ENCODE peak calls at places on chromosomes 6 and 20, in six cellular contexts. One of them, this sample, is unnamed.

GRCh38 chr6:23874985-23875384 is 251.0 kb upstream of the NRSN1 start:
- DNase-seq in heart left ventricle: no peak
- DNase-seq in stomach: no peak
- DNase-seq in adrenal gland: no peak
- DNase-seq in ovary: no peak
- DNase-seq in prostate gland: no peak
- DNase-seq in this sample: no peak

GRCh38 chr6:14983599-14984296 is 262.1 kb upstream of the JARID2 start:
- DNase-seq in heart left ventricle: no peak
- DNase-seq in stomach: no peak
- DNase-seq in adrenal gland: no peak
- DNase-seq in ovary: no peak
- DNase-seq in prostate gland: no peak
- DNase-seq in this sample: no peak

GRCh38 chr20:33793011-33793931 is 17.9 kb upstream of the CHMP4B start:
- DNase-seq in heart left ventricle: peak
- DNase-seq in stomach: no peak
- DNase-seq in adrenal gland: no peak
- DNase-seq in ovary: no peak
- DNase-seq in prostate gland: peak
- DNase-seq in this sample: no peak

GRCh38 chr6:33752139-33753015 is 5.7 kb upstream of the IP6K3 start:
- DNase-seq in heart left ventricle: no peak
- DNase-seq in stomach: peak
- DNase-seq in adrenal gland: no peak
- DNase-seq in ovary: no peak
- DNase-seq in prostate gland: no peak
- DNase-seq in this sample: no peak

GRCh38 chr20:42179768-42180167 is 561.6 kb upstream of the CHD6 start:
- DNase-seq in heart left ventricle: no peak
- DNase-seq in stomach: no peak
- DNase-seq in adrenal gland: no peak
- DNase-seq in ovary: no peak
- DNase-seq in prostate gland: no peak
- DNase-seq in this sample: no peak

GRCh38 chr20:1646975-1647431 is 10.6 kb downstream of the SIRPG start:
- DNase-seq in heart left ventricle: no peak
- DNase-seq in stomach: no peak
- DNase-seq in adrenal gland: no peak
- DNase-seq in ovary: no peak
- DNase-seq in prostate gland: no peak
- DNase-seq in this sample: no peak

GRCh38 chr6:6966127-6966526 is 141.6 kb upstream of the RREB1 start:
- DNase-seq in heart left ventricle: no peak
- DNase-seq in stomach: no peak
- DNase-seq in adrenal gland: no peak
- DNase-seq in ovary: no peak
- DNase-seq in prostate gland: no peak
- DNase-seq in this sample: no peak

GRCh38 chr6:130827247-130828149 is at the start of gene SMLR1:
- DNase-seq in heart left ventricle: no peak
- DNase-seq in stomach: no peak
- DNase-seq in adrenal gland: no peak
- DNase-seq in ovary: no peak
- DNase-seq in prostate gland: no peak
- DNase-seq in this sample: no peak

GRCh38 chr6:169425628-169426370 is 172.2 kb upstream of the THBS2 start:
- DNase-seq in heart left ventricle: no peak
- DNase-seq in stomach: no peak
- DNase-seq in adrenal gland: no peak
- DNase-seq in ovary: no peak
- DNase-seq in prostate gland: no peak
- DNase-seq in this sample: no peak

GRCh38 chr6:11093065-11093590 is 506 bp upstream of the SMIM13 start:
- DNase-seq in heart left ventricle: no peak
- DNase-seq in stomach: no peak
- DNase-seq in adrenal gland: no peak
- DNase-seq in ovary: no peak
- DNase-seq in prostate gland: peak
- DNase-seq in this sample: no peak

GRCh38 chr6:33578164-33578563 is 1.9 kb downstream of the BAK1 start:
- DNase-seq in heart left ventricle: no peak
- DNase-seq in stomach: no peak
- DNase-seq in adrenal gland: no peak
- DNase-seq in ovary: no peak
- DNase-seq in prostate gland: no peak
- DNase-seq in this sample: no peak

GRCh38 chr20:18019068-18019467 is 38.6 kb downstream of the OVOL2 start:
- DNase-seq in heart left ventricle: no peak
- DNase-seq in stomach: no peak
- DNase-seq in adrenal gland: no peak
- DNase-seq in ovary: no peak
- DNase-seq in prostate gland: no peak
- DNase-seq in this sample: no peak

GRCh38 chr20:63093966-63094766 is 87.4 kb upstream of the BHLHE23 start:
- DNase-seq in heart left ventricle: peak
- DNase-seq in stomach: no peak
- DNase-seq in adrenal gland: no peak
- DNase-seq in ovary: no peak
- DNase-seq in prostate gland: no peak
- DNase-seq in this sample: no peak

GRCh38 chr6:20056350-20056992 is 155.8 kb downstream of the MBOAT1 start:
- DNase-seq in heart left ventricle: no peak
- DNase-seq in stomach: no peak
- DNase-seq in adrenal gland: no peak
- DNase-seq in ovary: no peak
- DNase-seq in prostate gland: no peak
- DNase-seq in this sample: no peak

GRCh38 chr20:36856691-36857635 is 19.0 kb upstream of the TLDC2 start:
- DNase-seq in heart left ventricle: peak
- DNase-seq in stomach: no peak
- DNase-seq in adrenal gland: no peak
- DNase-seq in ovary: no peak
- DNase-seq in prostate gland: peak
- DNase-seq in this sample: no peak

GRCh38 chr20:38982291-38982690 is 20.1 kb downstream of the DHX35 start:
- DNase-seq in heart left ventricle: no peak
- DNase-seq in stomach: no peak
- DNase-seq in adrenal gland: no peak
- DNase-seq in ovary: no peak
- DNase-seq in prostate gland: no peak
- DNase-seq in this sample: no peak

GRCh38 chr6:134419717-134420116 is 101.8 kb upstream of the SGK1 start:
- DNase-seq in heart left ventricle: no peak
- DNase-seq in stomach: no peak
- DNase-seq in adrenal gland: no peak
- DNase-seq in ovary: no peak
- DNase-seq in prostate gland: no peak
- DNase-seq in this sample: no peak

GRCh38 chr6:30635834-30636233 is 9.2 kb downstream of the ATAT1 start:
- DNase-seq in heart left ventricle: no peak
- DNase-seq in stomach: no peak
- DNase-seq in adrenal gland: no peak
- DNase-seq in ovary: no peak
- DNase-seq in prostate gland: no peak
- DNase-seq in this sample: no peak

GRCh38 chr20:35600176-35600995 is 15.2 kb upstream of the SPAG4 start:
- DNase-seq in heart left ventricle: no peak
- DNase-seq in stomach: no peak
- DNase-seq in adrenal gland: no peak
- DNase-seq in ovary: no peak
- DNase-seq in prostate gland: no peak
- DNase-seq in this sample: no peak

GRCh38 chr6:68834561-68834960 is 199.5 kb downstream of the ADGRB3 start:
- DNase-seq in heart left ventricle: no peak
- DNase-seq in stomach: no peak
- DNase-seq in adrenal gland: no peak
- DNase-seq in ovary: no peak
- DNase-seq in prostate gland: no peak
- DNase-seq in this sample: no peak

GRCh38 chr6:127554435-127555006 is 22.5 kb upstream of the C6orf58 start:
- DNase-seq in heart left ventricle: no peak
- DNase-seq in stomach: peak
- DNase-seq in adrenal gland: no peak
- DNase-seq in ovary: no peak
- DNase-seq in prostate gland: no peak
- DNase-seq in this sample: no peak

GRCh38 chr6:16239090-16239797 is 857 bp downstream of the GMPR start:
- DNase-seq in heart left ventricle: peak
- DNase-seq in stomach: peak
- DNase-seq in adrenal gland: peak
- DNase-seq in ovary: peak
- DNase-seq in prostate gland: peak
- DNase-seq in this sample: no peak

GRCh38 chr6:40755749-40756452 is 168.7 kb upstream of the LRFN2 start:
- DNase-seq in heart left ventricle: no peak
- DNase-seq in stomach: no peak
- DNase-seq in adrenal gland: no peak
- DNase-seq in ovary: no peak
- DNase-seq in prostate gland: no peak
- DNase-seq in this sample: no peak

GRCh38 chr20:61120595-61121515 is 131.2 kb upstream of the CDH4 start:
- DNase-seq in heart left ventricle: peak
- DNase-seq in stomach: no peak
- DNase-seq in adrenal gland: peak
- DNase-seq in ovary: no peak
- DNase-seq in prostate gland: peak
- DNase-seq in this sample: no peak

GRCh38 chr6:141437685-141438084 is 695.0 kb upstream of the GJE1 start:
- DNase-seq in heart left ventricle: no peak
- DNase-seq in stomach: no peak
- DNase-seq in adrenal gland: no peak
- DNase-seq in ovary: no peak
- DNase-seq in prostate gland: no peak
- DNase-seq in this sample: no peak
- H3K4me3 ChIP-seq in heart left ventricle: no peak
- H3K4me3 ChIP-seq in stomach: no peak
- H3K4me3 ChIP-seq in adrenal gland: no peak
- H3K4me3 ChIP-seq in ovary: no peak
- H3K4me3 ChIP-seq in prostate gland: no peak
- H3K4me3 ChIP-seq in this sample: no peak

GRCh38 chr20:23178806-23179205 is 92.7 kb upstream of the CD93 start:
- DNase-seq in heart left ventricle: no peak
- DNase-seq in stomach: no peak
- DNase-seq in adrenal gland: no peak
- DNase-seq in ovary: no peak
- DNase-seq in prostate gland: no peak
- DNase-seq in this sample: no peak
- TF ChIP-seq CTCF in heart left ventricle: peak
- TF ChIP-seq CTCF in stomach: no peak
- TF ChIP-seq CTCF in adrenal gland: peak
- TF ChIP-seq CTCF in ovary: no peak
- TF ChIP-seq CTCF in prostate gland: no peak
- TF ChIP-seq CTCF in this sample: no peak

DNA sequence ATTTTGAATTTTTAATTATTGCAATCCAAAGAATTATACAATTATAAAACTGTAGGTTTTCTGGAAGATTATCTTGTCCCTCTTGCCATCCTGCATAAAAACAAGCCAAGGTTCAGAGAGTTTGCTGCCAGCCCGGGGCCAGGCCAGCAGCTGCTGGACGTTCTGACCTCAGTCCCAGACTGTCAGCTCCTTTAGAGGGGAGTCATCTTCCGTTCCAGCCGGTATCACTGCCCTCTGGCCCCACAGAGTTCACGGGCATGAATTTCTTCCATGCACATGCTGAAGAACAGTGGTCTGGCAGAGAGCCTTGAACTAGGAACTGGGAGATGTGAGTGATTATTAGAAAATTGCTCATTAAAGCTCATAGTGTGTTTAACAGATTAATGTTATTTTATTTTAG is 130.4 kb upstream of the QKI start:
- DNase-seq in heart left ventricle: no peak
- DNase-seq in stomach: no peak
- DNase-seq in adrenal gland: no peak
- DNase-seq in ovary: no peak
- DNase-seq in prostate gland: no peak
- DNase-seq in this sample: no peak
- TF ChIP-seq POLR2A in heart left ventricle: no peak
- TF ChIP-seq POLR2A in stomach: no peak
- TF ChIP-seq POLR2A in adrenal gland: no peak
- TF ChIP-seq POLR2A in ovary: no peak
- TF ChIP-seq POLR2A in prostate gland: no peak
- TF ChIP-seq POLR2A in this sample: no peak

GRCh38 chr6:37101991-37102298 is 68.0 kb upstream of the PIM1 start:
- DNase-seq in heart left ventricle: no peak
- DNase-seq in stomach: no peak
- DNase-seq in adrenal gland: no peak
- DNase-seq in ovary: no peak
- DNase-seq in prostate gland: no peak
- DNase-seq in this sample: no peak
- H3K4me3 ChIP-seq in heart left ventricle: no peak
- H3K4me3 ChIP-seq in stomach: peak
- H3K4me3 ChIP-seq in adrenal gland: peak
- H3K4me3 ChIP-seq in ovary: peak
- H3K4me3 ChIP-seq in prostate gland: no peak
- H3K4me3 ChIP-seq in this sample: peak